ENCODE peak calls at places on chromosomes 13 and 19, in five cellular contexts. M, H, U, D and E are unnamed samples.

GRCh38 chr19:5150902-5151741 is 182.2 kb downstream of the KDM4B start:
- DNase-seq in M (no peak), H (no peak), U (no peak), D (no peak), E (no peak)

GRCh38 chr19:18488838-18489626 is 32.8 kb downstream of the ELL start:
- DNase-seq in M (peak), H (no peak), U (peak), D (peak), E (no peak)

GRCh38 chr19:13133241-13133870 is 15.3 kb downstream of the NACC1 start:
- DNase-seq in M (no peak), H (no peak), U (peak), D (no peak), E (no peak)

GRCh38 chr19:38812004-38812840 is 523 bp downstream of the LGALS4 start:
- DNase-seq in M (no peak), H (no peak), U (no peak), D (no peak), E (no peak)

GRCh38 chr13:28035146-28035782 is 46.8 kb upstream of the URAD start:
- DNase-seq in M (no peak), H (no peak), U (no peak), D (no peak), E (no peak)

GRCh38 chr13:28652002-28652401 is 6.9 kb upstream of the POMP start:
- DNase-seq in M (no peak), H (no peak), U (no peak), D (no peak), E (no peak)

GRCh38 chr13:109154546-109154945 is 525.1 kb downstream of the MYO16 start:
- DNase-seq in M (no peak), H (no peak), U (no peak), D (no peak), E (no peak)

GRCh38 chr13:99417821-99418662 is 83.2 kb upstream of the TM9SF2 start:
- DNase-seq in M (no peak), H (no peak), U (no peak), D (no peak), E (no peak)

GRCh38 chr13:44128522-44128921 is 245.1 kb upstream of the SERP2 start:
- DNase-seq in M (no peak), H (no peak), U (peak), D (no peak), E (no peak)

GRCh38 chr13:59893261-59893660 is 270.5 kb downstream of the DIAPH3 start:
- DNase-seq in M (no peak), H (no peak), U (no peak), D (no peak), E (no peak)

GRCh38 chr13:90919153-90919552 is 428.3 kb upstream of the MIR17HG start:
- DNase-seq in M (no peak), H (no peak), U (no peak), D (no peak), E (no peak)

GRCh38 chr13:24688901-24689300 is 8.7 kb downstream of the ATP12A start:
- DNase-seq in M (no peak), H (no peak), U (no peak), D (no peak), E (no peak)

GRCh38 chr13:25945596-25945995 is 106.2 kb downstream of the SHISA2 start:
- DNase-seq in M (peak), H (no peak), U (no peak), D (no peak), E (no peak)

GRCh38 chr19:29371766-29372415 is 153.9 kb upstream of the VSTM2B start:
- DNase-seq in M (no peak), H (no peak), U (no peak), D (no peak), E (no peak)

GRCh38 chr13:94657167-94657566 is 55.2 kb downstream of the SOX21 start:
- DNase-seq in M (no peak), H (no peak), U (no peak), D (no peak), E (no peak)

GRCh38 chr19:11136400-11137101 is 19.0 kb downstream of the SPC24 start:
- DNase-seq in M (no peak), H (no peak), U (no peak), D (no peak), E (no peak)

GRCh38 chr13:95275322-95276118 is 25.7 kb downstream of the ABCC4 start:
- DNase-seq in M (peak), H (no peak), U (no peak), D (no peak), E (no peak)

GRCh38 chr13:48909088-48909389 is 66.7 kb upstream of the FNDC3A start:
- DNase-seq in M (no peak), H (no peak), U (no peak), D (no peak), E (no peak)

GRCh38 chr19:33134571-33135041 is 2.7 kb downstream of the WDR88 start:
- DNase-seq in M (no peak), H (no peak), U (no peak), D (no peak), E (no peak)

GRCh38 chr13:107770541-107770940 is 444.8 kb downstream of the LIG4 start:
- DNase-seq in M (peak), H (no peak), U (no peak), D (no peak), E (no peak)

GRCh38 chr13:112965103-112965502 is 3.9 kb upstream of the MCF2L start:
- DNase-seq in M (no peak), H (no peak), U (no peak), D (no peak), E (no peak)

GRCh38 chr19:23914402-23915286 is at the start of gene ZNF726:
- DNase-seq in M (peak), H (peak), U (peak), D (peak), E (peak)

GRCh38 chr13:66210677-66211076 is 1019.5 kb downstream of the PCDH9 start:
- DNase-seq in M (no peak), H (no peak), U (no peak), D (no peak), E (no peak)

GRCh38 chr19:15464394-15465385 is at the start of gene RASAL3:
- DNase-seq in M (no peak), H (peak), U (no peak), D (no peak), E (no peak)

GRCh38 chr19:18853755-18854427 is 22.1 kb downstream of the UPF1 start:
- DNase-seq in M (no peak), H (no peak), U (no peak), D (no peak), E (no peak)

GRCh38 chr19:40190891-40191835 is at the start of gene MAP3K10:
- DNase-seq in M (peak), H (peak), U (peak), D (peak), E (peak)

GRCh38 chr13:39159393-39159792 is 121.1 kb downstream of the NHLRC3 start:
- DNase-seq in M (peak), H (no peak), U (no peak), D (no peak), E (no peak)

GRCh38 chr19:49672131-49672919 is 4.7 kb upstream of the PRMT1 start:
- DNase-seq in M (peak), H (peak), U (no peak), D (peak), E (peak)